ENCODE peak calls at places on chromosome 13, in six cellular contexts. One of them, this sample, is unnamed.

GRCh38 chr13:113149711-113150544 is 8.5 kb upstream of the PROZ start:
- DNase-seq in body of pancreas: no peak
- DNase-seq in dorsolateral prefrontal cortex: no peak
- DNase-seq in pancreas: no peak
- DNase-seq in A673: no peak
- DNase-seq in MM.1S: no peak
- DNase-seq in this sample: no peak

GRCh38 chr13:75407998-75408397 is 74.0 kb downstream of the TBC1D4 start:
- DNase-seq in body of pancreas: no peak
- DNase-seq in dorsolateral prefrontal cortex: no peak
- DNase-seq in pancreas: no peak
- DNase-seq in A673: no peak
- DNase-seq in MM.1S: no peak
- DNase-seq in this sample: no peak

GRCh38 chr13:91574756-91575155 is 176.3 kb downstream of the GPC5 start:
- DNase-seq in body of pancreas: no peak
- DNase-seq in dorsolateral prefrontal cortex: no peak
- DNase-seq in pancreas: no peak
- DNase-seq in A673: peak
- DNase-seq in MM.1S: no peak
- DNase-seq in this sample: no peak

GRCh38 chr13:42392706-42393572 is 121.0 kb downstream of the AKAP11 start:
- DNase-seq in body of pancreas: no peak
- DNase-seq in dorsolateral prefrontal cortex: no peak
- DNase-seq in pancreas: no peak
- DNase-seq in A673: no peak
- DNase-seq in MM.1S: no peak
- DNase-seq in this sample: no peak

GRCh38 chr13:65508745-65509144 is 1721.4 kb downstream of the PCDH9 start:
- DNase-seq in body of pancreas: no peak
- DNase-seq in dorsolateral prefrontal cortex: no peak
- DNase-seq in pancreas: no peak
- DNase-seq in A673: no peak
- DNase-seq in MM.1S: peak
- DNase-seq in this sample: no peak

GRCh38 chr13:20001351-20001750 is 42.8 kb downstream of the ZMYM2 start:
- DNase-seq in body of pancreas: no peak
- DNase-seq in dorsolateral prefrontal cortex: no peak
- DNase-seq in pancreas: no peak
- DNase-seq in A673: no peak
- DNase-seq in MM.1S: no peak
- DNase-seq in this sample: no peak

GRCh38 chr13:33244907-33245287 is 40.7 kb downstream of the STARD13 start:
- DNase-seq in body of pancreas: no peak
- DNase-seq in dorsolateral prefrontal cortex: no peak
- DNase-seq in pancreas: no peak
- DNase-seq in A673: no peak
- DNase-seq in MM.1S: no peak
- DNase-seq in this sample: no peak

GRCh38 chr13:26759907-26760834 is at the start of gene GPR12:
- DNase-seq in body of pancreas: no peak
- DNase-seq in dorsolateral prefrontal cortex: peak
- DNase-seq in pancreas: no peak
- DNase-seq in A673: peak
- DNase-seq in MM.1S: no peak
- DNase-seq in this sample: peak

GRCh38 chr13:94195715-94196114 is 283.8 kb downstream of the DCT start:
- DNase-seq in body of pancreas: peak
- DNase-seq in dorsolateral prefrontal cortex: no peak
- DNase-seq in pancreas: no peak
- DNase-seq in A673: no peak
- DNase-seq in MM.1S: no peak
- DNase-seq in this sample: no peak

GRCh38 chr13:46519177-46519576 is 33.8 kb upstream of the LRCH1 start:
- DNase-seq in body of pancreas: no peak
- DNase-seq in dorsolateral prefrontal cortex: no peak
- DNase-seq in pancreas: no peak
- DNase-seq in A673: no peak
- DNase-seq in MM.1S: no peak
- DNase-seq in this sample: no peak
- H3K27ac ChIP-seq in body of pancreas: no peak
- H3K27ac ChIP-seq in dorsolateral prefrontal cortex: no peak
- H3K27ac ChIP-seq in pancreas: no peak
- H3K27ac ChIP-seq in A673: no peak
- H3K27ac ChIP-seq in MM.1S: no peak
- H3K27ac ChIP-seq in this sample: no peak

GRCh38 chr13:40982772-40983171 is 36.3 kb downstream of the ELF1 start:
- DNase-seq in body of pancreas: peak
- DNase-seq in dorsolateral prefrontal cortex: no peak
- DNase-seq in pancreas: no peak
- DNase-seq in A673: peak
- DNase-seq in MM.1S: peak
- DNase-seq in this sample: no peak

GRCh38 chr13:40983269-40983668 is 35.8 kb downstream of the ELF1 start:
- DNase-seq in body of pancreas: no peak
- DNase-seq in dorsolateral prefrontal cortex: no peak
- DNase-seq in pancreas: no peak
- DNase-seq in A673: peak
- DNase-seq in MM.1S: no peak
- DNase-seq in this sample: no peak

GRCh38 chr13:40984670-40985366 is 34.3 kb downstream of the ELF1 start:
- DNase-seq in body of pancreas: no peak
- DNase-seq in dorsolateral prefrontal cortex: no peak
- DNase-seq in pancreas: no peak
- DNase-seq in A673: no peak
- DNase-seq in MM.1S: peak
- DNase-seq in this sample: no peak

GRCh38 chr13:40985596-40986327 is 33.4 kb downstream of the ELF1 start:
- DNase-seq in body of pancreas: no peak
- DNase-seq in dorsolateral prefrontal cortex: no peak
- DNase-seq in pancreas: no peak
- DNase-seq in A673: no peak
- DNase-seq in MM.1S: peak
- DNase-seq in this sample: no peak

GRCh38 chr13:40983725-40984669 is 35.1 kb downstream of the ELF1 start:
- DNase-seq in body of pancreas: no peak
- DNase-seq in dorsolateral prefrontal cortex: no peak
- DNase-seq in pancreas: no peak
- DNase-seq in A673: no peak
- DNase-seq in MM.1S: no peak
- DNase-seq in this sample: no peak
- H3K4me3 ChIP-seq in body of pancreas: no peak
- H3K4me3 ChIP-seq in dorsolateral prefrontal cortex: peak
- H3K4me3 ChIP-seq in pancreas: peak
- H3K4me3 ChIP-seq in A673: no peak
- H3K4me3 ChIP-seq in MM.1S: peak
- H3K4me3 ChIP-seq in this sample: no peak

GRCh38 chr13:48769107-48769704 is 115.5 kb downstream of the CYSLTR2 start:
- DNase-seq in body of pancreas: peak
- DNase-seq in dorsolateral prefrontal cortex: peak
- DNase-seq in pancreas: peak
- DNase-seq in A673: peak
- DNase-seq in MM.1S: peak
- DNase-seq in this sample: no peak
- TF ChIP-seq CTCF in body of pancreas: peak
- TF ChIP-seq CTCF in dorsolateral prefrontal cortex: peak
- TF ChIP-seq CTCF in pancreas: peak
- TF ChIP-seq CTCF in A673: peak
- TF ChIP-seq CTCF in MM.1S: peak
- TF ChIP-seq CTCF in this sample: no peak

DNA sequence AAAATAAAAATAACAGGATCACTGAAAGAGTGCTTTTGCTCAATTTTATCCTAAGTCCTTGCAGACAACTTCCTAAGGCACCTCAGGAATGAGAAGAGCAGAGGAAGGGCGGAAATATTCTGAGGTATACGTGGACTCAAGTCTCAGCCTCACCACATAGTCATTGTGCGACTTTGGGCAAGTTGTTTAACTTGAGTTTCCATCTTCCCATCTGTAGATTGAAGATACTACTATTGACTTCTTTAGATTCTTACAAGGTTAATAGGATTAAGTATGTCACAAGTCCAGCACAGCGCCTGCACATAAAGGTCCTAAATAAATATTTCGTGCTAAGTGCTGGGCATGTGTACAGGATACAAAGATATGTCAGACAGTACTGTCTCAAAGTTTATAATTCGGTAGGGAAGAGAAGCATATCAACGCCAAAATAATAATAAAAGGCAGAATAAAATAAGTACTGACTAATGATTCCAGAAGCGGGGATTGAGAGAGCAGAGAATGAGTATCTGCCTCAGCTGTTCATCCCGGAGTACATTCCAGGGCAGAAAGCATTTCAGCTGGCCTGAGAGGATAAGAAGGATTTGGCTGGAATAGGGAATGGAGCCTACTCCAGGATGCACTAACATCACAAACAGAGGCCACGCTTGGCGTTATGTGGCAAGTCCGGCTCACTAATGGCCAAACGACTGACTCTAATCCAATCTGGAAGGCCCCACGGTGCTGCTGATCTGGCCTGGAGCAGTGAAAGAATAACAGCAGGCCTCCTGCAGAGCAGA is 139.7 kb downstream of the FLT1 start:
- DNase-seq in body of pancreas: no peak
- DNase-seq in dorsolateral prefrontal cortex: no peak
- DNase-seq in pancreas: no peak
- DNase-seq in A673: no peak
- DNase-seq in MM.1S: no peak
- DNase-seq in this sample: peak
- H3K27ac ChIP-seq in body of pancreas: no peak
- H3K27ac ChIP-seq in dorsolateral prefrontal cortex: no peak
- H3K27ac ChIP-seq in pancreas: no peak
- H3K27ac ChIP-seq in A673: no peak
- H3K27ac ChIP-seq in MM.1S: no peak
- H3K27ac ChIP-seq in this sample: peak

GRCh38 chr13:29676535-29676934 is 81.0 kb upstream of the SLC7A1 start:
- DNase-seq in body of pancreas: no peak
- DNase-seq in dorsolateral prefrontal cortex: no peak
- DNase-seq in pancreas: no peak
- DNase-seq in A673: no peak
- DNase-seq in MM.1S: no peak
- DNase-seq in this sample: no peak
- H3K4me3 ChIP-seq in body of pancreas: no peak
- H3K4me3 ChIP-seq in dorsolateral prefrontal cortex: no peak
- H3K4me3 ChIP-seq in pancreas: no peak
- H3K4me3 ChIP-seq in A673: no peak
- H3K4me3 ChIP-seq in MM.1S: no peak
- H3K4me3 ChIP-seq in this sample: no peak

GRCh38 chr13:49494645-49495044 is 1.1 kb upstream of the PHF11 start:
- DNase-seq in body of pancreas: no peak
- DNase-seq in dorsolateral prefrontal cortex: no peak
- DNase-seq in pancreas: no peak
- DNase-seq in A673: no peak
- DNase-seq in MM.1S: peak
- DNase-seq in this sample: no peak
- TF ChIP-seq CTCF in body of pancreas: no peak
- TF ChIP-seq CTCF in dorsolateral prefrontal cortex: no peak
- TF ChIP-seq CTCF in pancreas: no peak
- TF ChIP-seq CTCF in A673: no peak
- TF ChIP-seq CTCF in MM.1S: peak
- TF ChIP-seq CTCF in this sample: no peak

GRCh38 chr13:24664726-24665409 is 15.3 kb upstream of the ATP12A start:
- DNase-seq in body of pancreas: no peak
- DNase-seq in dorsolateral prefrontal cortex: no peak
- DNase-seq in pancreas: no peak
- DNase-seq in A673: no peak
- DNase-seq in MM.1S: no peak
- DNase-seq in this sample: no peak
- H3K27ac ChIP-seq in body of pancreas: no peak
- H3K27ac ChIP-seq in dorsolateral prefrontal cortex: no peak
- H3K27ac ChIP-seq in pancreas: no peak
- H3K27ac ChIP-seq in A673: no peak
- H3K27ac ChIP-seq in MM.1S: no peak
- H3K27ac ChIP-seq in this sample: no peak

GRCh38 chr13:98652721-98653470 is 76.0 kb upstream of the STK24 start:
- DNase-seq in body of pancreas: no peak
- DNase-seq in dorsolateral prefrontal cortex: no peak
- DNase-seq in pancreas: no peak
- DNase-seq in A673: no peak
- DNase-seq in MM.1S: no peak
- DNase-seq in this sample: no peak
- H3K4me3 ChIP-seq in body of pancreas: no peak
- H3K4me3 ChIP-seq in dorsolateral prefrontal cortex: no peak
- H3K4me3 ChIP-seq in pancreas: no peak
- H3K4me3 ChIP-seq in A673: no peak
- H3K4me3 ChIP-seq in MM.1S: no peak
- H3K4me3 ChIP-seq in this sample: no peak

DNA sequence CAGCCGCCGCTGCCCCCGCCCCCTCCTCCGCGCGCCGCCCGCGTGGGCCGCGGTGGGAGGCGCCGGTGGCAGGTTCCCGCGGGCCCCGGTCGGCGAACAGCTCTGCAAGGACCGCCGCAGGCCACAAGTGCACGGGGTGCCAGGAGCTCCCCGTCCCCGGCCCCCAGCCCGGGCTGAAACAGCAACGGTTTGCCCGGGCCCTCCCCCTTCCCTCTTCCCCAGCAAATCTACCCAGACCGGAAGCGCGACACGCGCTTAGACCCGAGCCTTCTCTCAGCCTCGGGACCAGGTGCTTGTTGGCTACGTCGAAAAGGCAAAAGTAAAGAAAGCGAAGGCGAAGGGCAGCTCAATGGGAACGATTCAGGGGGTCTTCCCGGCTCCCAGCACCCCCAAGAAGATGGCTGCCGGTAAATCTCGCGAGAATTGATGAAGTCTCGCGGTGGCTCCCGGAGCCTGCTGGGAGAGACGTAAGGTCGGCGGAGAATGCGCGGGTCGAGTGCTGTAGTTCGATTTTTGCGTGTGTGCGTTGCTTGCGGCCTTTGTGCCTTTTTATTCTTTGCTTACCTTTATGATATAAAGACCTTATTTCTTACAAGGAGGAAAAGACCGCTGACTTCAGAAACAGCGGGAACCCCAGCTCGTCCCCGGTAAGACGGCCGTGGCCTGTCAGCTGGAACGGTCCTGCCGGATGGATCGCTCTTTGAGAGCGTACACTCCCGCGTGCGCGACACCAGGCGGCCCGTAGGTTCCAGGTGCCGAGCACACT is at the start of gene RBM26:
- DNase-seq in body of pancreas: peak
- DNase-seq in dorsolateral prefrontal cortex: peak
- DNase-seq in pancreas: peak
- DNase-seq in A673: peak
- DNase-seq in MM.1S: peak
- DNase-seq in this sample: peak
- TF ChIP-seq CTCF in body of pancreas: no peak
- TF ChIP-seq CTCF in dorsolateral prefrontal cortex: no peak
- TF ChIP-seq CTCF in pancreas: no peak
- TF ChIP-seq CTCF in A673: no peak
- TF ChIP-seq CTCF in MM.1S: no peak
- TF ChIP-seq CTCF in this sample: no peak